ENCODE peak calls at places on chromosome 19, in four cellular contexts. U, I, X and T are unnamed samples. For H3K4me1 and H3K36me3, the result is how much of the 10 kb centered on the place peaks cover.

GRCh38 chr19:674282-675151 is 1.7 kb upstream of the FSTL3 start:
- DNase-seq in X (no peak), U (no peak), I (no peak), T (no peak)

GRCh38 chr19:13833330-13834265 is 38.4 kb downstream of the ZSWIM4 start:
- DNase-seq in U (peak), I (peak), X (peak), T (peak)

GRCh38 chr19:58538257-58539168 is 5.4 kb upstream of the TRIM28 start:
- DNase-seq in I (no peak), U (no peak), X (peak), T (no peak)

GRCh38 chr19:6801397-6802086 is 29.0 kb downstream of the VAV1 start:
- DNase-seq in I (peak), U (no peak), X (peak), T (peak)

GRCh38 chr19:41192574-41193419 is at the start of gene CYP2S1:
- DNase-seq in X (no peak), I (peak), U (peak), T (no peak)

GRCh38 chr19:47663435-47663910 is 49.7 kb upstream of the EHD2 start:
- DNase-seq in I (peak), U (peak), X (no peak), T (peak)

GRCh38 chr19:44988896-44989563 is 12.2 kb upstream of the RELB start:
- DNase-seq in I (peak), X (peak), U (peak), T (peak)

GRCh38 chr19:38285567-38285966 is 18.5 kb upstream of the C19orf33 start:
- DNase-seq in I (peak), U (peak), X (no peak), T (no peak)

GRCh38 chr19:782195-783043 is 14.8 kb upstream of the PTBP1 start:
- DNase-seq in X (no peak), I (peak), U (peak), T (peak)

GRCh38 chr19:14497347-14497921 is 1.5 kb upstream of the GIPC1 start:
- DNase-seq in U (no peak), X (no peak), I (peak), T (no peak)

DNA sequence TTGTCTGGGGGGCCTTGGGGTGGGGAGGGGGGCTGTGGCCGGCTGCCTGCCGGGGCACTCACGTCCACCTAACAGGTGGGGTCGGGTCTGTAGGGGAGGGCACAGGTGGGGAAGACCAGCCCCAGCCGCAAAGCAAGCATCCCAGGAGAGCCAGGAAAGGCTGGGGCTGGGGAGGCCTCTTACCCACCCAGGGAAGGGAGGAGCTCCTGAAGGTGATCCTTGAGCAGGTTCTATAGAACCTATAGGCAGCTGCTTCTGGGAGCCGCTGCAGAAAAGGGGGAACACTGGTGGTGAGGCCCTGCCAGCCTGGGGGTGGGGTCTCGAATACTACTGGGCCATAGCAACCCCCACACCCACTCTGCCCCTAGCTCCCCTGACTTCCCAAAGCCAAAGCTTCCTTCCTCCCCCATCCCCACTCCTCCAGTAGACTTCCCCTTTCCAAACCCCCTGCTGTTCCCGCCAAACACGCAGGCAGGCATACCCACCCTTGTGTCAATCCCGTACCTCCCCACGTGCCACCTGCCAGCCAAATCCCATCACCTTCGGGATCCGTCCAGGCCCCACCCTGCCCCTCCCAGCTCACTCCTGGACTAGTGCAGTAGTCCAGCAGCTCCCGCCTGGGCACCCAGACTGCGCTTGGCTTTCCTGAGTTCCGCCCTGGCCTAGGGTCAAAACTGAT is 5.6 kb downstream of the KLF16 start:
- DNase-seq in I (no peak), U (no peak), X (no peak), T (no peak)
- H3K4me1 ChIP-seq in I (under half), U (under half), X (half or more), T (half or more)

DNA sequence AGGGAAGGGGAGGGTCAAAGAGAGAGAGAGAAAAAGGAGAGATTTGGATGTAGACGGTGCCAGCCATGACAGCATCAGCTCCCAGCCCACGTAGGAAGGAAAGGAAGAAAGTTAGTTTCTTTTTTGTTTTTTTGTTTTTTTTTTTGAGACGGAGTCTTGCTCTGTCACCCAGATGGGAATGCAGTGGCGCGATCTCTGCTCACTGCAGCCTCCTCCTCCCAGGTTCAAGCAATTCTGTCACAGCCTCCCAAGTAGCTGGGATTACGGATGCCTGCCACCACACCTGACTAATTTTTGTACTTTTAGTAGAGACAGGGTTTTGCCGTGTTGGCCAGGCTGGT is 27.6 kb downstream of the ELL start:
- DNase-seq in U (peak), I (no peak), X (no peak), T (peak)
- TF ChIP-seq EZH2 in U (no peak), I (no peak), X (no peak), T (no peak)

DNA sequence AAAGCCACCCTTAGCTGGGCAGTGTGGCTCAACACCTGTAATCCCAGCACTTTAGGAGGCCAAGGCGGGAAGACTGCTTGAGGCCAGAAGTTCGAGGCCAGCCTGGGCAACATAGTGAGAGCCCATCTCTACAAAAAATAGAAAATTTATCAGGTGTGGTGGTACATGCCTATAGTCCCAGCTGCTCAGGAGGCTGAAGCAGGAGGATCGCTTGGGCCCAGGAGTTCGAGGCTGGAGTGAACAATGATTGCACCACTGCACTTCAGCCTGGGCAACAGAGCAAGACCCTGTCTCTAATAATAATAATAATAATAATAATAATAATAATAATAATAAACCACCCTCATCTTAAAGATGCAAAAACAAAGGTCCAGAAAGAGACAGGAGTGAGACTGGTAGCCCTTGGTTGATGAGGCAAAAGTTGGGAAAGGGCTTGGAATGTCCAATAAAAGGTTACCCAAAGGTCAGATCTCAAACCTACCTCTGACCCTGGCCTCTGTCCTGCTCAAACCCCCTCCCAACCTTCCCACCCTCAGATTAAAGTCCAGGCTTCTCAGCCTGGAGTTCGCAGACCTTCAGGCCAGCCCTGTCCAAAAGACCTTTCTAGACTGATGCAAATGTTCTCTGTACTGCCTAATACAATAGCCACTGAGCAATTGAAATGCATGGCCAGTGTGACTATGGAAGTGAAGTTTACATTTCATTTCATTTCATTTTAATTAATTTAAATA is 9.1 kb downstream of the ZNF575 start:
- DNase-seq in X (no peak), U (no peak), I (no peak), T (no peak)
- H3K36me3 ChIP-seq in X (half or more), U (under half), I (under half), T (under half)

DNA sequence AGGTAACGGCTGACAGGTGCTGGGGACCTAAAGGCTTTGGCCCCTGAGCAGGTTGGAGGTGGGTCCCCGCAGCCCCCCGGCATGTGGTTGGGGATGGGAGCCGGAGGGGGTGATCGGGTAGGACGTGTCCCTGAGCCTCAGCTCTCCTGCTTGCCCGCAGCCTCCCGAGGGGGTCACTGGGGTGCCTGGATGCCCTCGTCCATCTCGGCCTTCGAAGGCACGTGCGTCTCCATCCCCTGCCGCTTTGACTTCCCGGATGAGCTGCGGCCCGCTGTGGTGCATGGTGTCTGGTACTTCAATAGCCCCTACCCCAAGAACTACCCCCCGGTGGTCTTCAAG is 3.5 kb downstream of the MAG start:
- DNase-seq in U (no peak), X (no peak), I (no peak), T (no peak)
- H3K4me1 ChIP-seq in U (under half), X (under half), I (under half), T (under half)

DNA sequence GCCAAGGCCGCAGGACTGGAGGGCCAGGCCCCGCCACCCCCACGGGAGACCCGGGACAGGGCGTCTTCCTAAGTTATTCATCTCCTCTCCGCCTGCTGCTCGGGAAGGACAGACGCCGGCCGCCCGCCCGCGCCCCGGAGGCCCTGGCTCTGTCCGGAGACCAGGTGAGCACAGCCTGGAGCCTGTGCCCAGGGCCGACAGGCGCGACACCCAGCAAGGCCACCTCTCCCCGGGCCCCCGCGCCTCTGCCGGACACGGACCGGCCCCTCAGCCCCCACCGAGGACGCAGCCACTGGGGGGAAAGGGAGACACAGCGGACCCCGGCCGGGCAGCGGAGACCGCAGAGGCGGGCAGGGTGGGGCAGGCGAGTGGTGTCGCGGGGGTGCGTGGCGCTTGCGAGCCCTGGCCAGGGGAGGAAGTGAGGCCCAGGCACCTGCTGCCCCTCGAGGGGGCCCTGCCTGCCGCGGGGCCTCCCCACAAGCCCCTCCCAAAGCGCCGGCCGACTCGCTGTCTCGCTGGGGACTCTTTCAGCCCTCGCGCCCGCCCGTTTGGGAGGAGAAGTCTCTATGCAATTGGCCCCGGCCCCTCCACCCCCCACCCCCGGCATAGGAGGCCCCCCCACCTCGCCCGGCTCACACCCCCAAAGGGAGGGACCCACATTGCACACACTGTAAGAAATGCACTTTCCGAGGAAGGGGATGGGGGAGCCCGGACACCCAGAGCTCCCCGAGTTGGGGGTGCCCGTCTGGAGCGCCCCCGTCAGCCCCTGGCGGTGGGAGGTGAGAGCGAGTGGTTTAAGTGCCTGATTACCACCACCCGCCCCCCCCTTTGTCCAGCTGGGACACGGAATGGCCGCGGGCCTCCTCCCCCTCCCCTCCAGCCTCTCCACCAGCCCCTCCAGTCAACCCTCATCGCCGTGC is 17.0 kb downstream of the SMIM24 start:
- DNase-seq in I (no peak), U (no peak), X (no peak), T (no peak)
- TF ChIP-seq EZH2 in I (no peak), U (no peak), X (no peak), T (no peak)

GRCh38 chr19:21143428-21143827 is 1.6 kb downstream of the ZNF431 start:
- DNase-seq in I (no peak), X (no peak), U (no peak), T (no peak)
- H3K36me3 ChIP-seq in I (under half), X (half or more), U (under half), T (under half)

GRCh38 chr19:42544146-42544545 is 15.9 kb upstream of the CEACAM1 start:
- DNase-seq in U (no peak), I (peak), X (no peak), T (no peak)

GRCh38 chr19:42542791-42543190 is 14.5 kb upstream of the CEACAM1 start:
- DNase-seq in U (no peak), X (no peak), I (no peak), T (no peak)

GRCh38 chr19:42540071-42540553 is 11.8 kb upstream of the CEACAM1 start:
- DNase-seq in X (peak), U (peak), I (no peak), T (no peak)

GRCh38 chr19:42538841-42539709 is 10.8 kb upstream of the CEACAM1 start:
- DNase-seq in I (no peak), U (no peak), X (no peak), T (no peak)
- H3K4me1 ChIP-seq in I (under half), U (under half), X (under half), T (under half)

DNA sequence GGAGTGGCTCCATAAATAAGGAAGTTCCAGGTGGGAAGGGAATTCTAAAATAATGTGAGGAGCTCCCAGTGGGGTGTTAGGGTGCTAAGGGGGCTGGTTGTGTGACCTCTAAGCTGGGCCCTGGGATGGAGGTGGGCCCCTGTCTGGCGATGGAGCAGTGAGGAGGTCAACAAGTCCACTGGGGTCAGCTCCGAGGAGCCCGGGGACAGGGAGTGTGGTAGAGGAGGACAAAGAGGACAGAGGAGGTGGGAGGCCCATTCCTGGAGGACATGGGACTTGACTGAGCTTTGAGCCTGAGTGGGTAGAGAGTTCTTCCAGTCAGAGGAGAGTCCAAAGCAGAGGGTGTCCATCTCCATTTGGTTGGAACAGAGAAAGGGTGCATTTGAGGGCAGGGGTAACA is 390.2 kb downstream of the TSHZ3 start:
- DNase-seq in X (no peak), I (no peak), U (no peak), T (no peak)
- TF ChIP-seq EZH2 in X (no peak), I (no peak), U (no peak), T (no peak)

DNA sequence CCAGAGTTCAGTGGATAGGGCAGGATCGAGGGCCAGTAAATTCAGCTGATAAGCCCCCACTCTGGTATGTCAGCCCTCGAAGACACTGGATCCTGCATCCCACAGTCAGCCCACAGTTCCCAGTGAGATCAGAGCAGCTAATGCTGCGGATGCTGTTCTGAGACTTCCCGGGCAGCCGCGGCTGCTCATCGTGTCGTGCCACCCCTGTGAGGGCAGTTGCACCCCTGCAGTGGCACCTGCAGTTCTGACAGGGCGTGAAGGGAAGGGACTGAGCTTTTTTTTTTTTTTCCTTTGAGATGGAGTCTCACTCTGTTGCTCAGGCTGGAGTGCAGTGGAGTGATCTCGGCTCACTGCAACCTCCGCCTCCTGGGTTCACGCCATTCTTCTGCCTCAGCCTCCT is 7.5 kb upstream of the EPN1 start:
- DNase-seq in U (no peak), X (no peak), I (no peak), T (no peak)
- H3K36me3 ChIP-seq in U (half or more), X (half or more), I (half or more), T (under half)

GRCh38 chr19:54421521-54421920 is 6.3 kb downstream of the TTYH1 start:
- DNase-seq in X (no peak), U (no peak), I (no peak), T (no peak)
- H3K4me1 ChIP-seq in X (under half), U (under half), I (under half), T (under half)